ENCODE peak calls at places on chromosomes 1 and 21, in five cellular contexts. U is psoas muscle, L is endothelial cell, K is transverse colon, O is lower lobe of right lung. Y is an unnamed sample.

GRCh38 chr21:34986561-34987533 is 62.3 kb downstream of the RUNX1 start:
- DNase-seq in O (no peak), L (no peak), U (no peak), K (no peak), Y (no peak)

GRCh38 chr1:230804396-230804795 is 57.2 kb downstream of the CAPN9 start:
- DNase-seq in U (no peak), L (no peak), K (no peak), O (no peak), Y (no peak)

GRCh38 chr1:58397187-58397820 is 149.2 kb downstream of the OMA1 start:
- DNase-seq in U (no peak), O (no peak), K (no peak), L (no peak), Y (no peak)

GRCh38 chr1:93710949-93711591 is 29.4 kb upstream of the BCAR3 start:
- DNase-seq in L (no peak), U (no peak), O (no peak), K (no peak), Y (no peak)

GRCh38 chr1:42639116-42639515 is 19.1 kb upstream of the PPIH start:
- DNase-seq in U (no peak), O (no peak), K (no peak), L (no peak), Y (no peak)

GRCh38 chr1:208950206-208950605 is 633.3 kb upstream of the CAMK1G start:
- DNase-seq in K (no peak), U (no peak), L (no peak), O (no peak), Y (no peak)

GRCh38 chr1:43881415-43881814 is 52.2 kb upstream of the ARTN start:
- DNase-seq in U (no peak), L (no peak), K (no peak), O (no peak), Y (no peak)

GRCh38 chr1:24857528-24858133 is 72.4 kb downstream of the RUNX3 start:
- DNase-seq in L (no peak), O (no peak), U (no peak), K (no peak), Y (no peak)

GRCh38 chr1:42282867-42283583 is 52.0 kb downstream of the FOXJ3 start:
- DNase-seq in L (no peak), O (no peak), K (no peak), U (no peak), Y (no peak)

GRCh38 chr1:29196863-29197589 is 15.3 kb upstream of the SRSF4 start:
- DNase-seq in U (no peak), O (no peak), L (no peak), K (no peak), Y (no peak)

GRCh38 chr1:45490121-45490622 is 791 bp downstream of the TESK2 start:
- DNase-seq in U (no peak), O (no peak), L (peak; percentile 15), K (no peak), Y (no peak)

GRCh38 chr1:203287109-203287893 is 18.0 kb upstream of the BTG2 start:
- DNase-seq in K (peak; percentile 82), L (peak; percentile 46), U (peak; percentile 60), O (peak; percentile 79), Y (no peak)

GRCh38 chr1:225498539-225499135 is 70.8 kb upstream of the LBR start:
- DNase-seq in U (no peak), K (no peak), O (no peak), L (no peak), Y (no peak)

GRCh38 chr1:167503626-167504458 is 14.5 kb downstream of the CD247 start:
- DNase-seq in U (no peak), K (no peak), L (no peak), O (no peak), Y (no peak)

GRCh38 chr1:65148548-65149390 is 766 bp downstream of the AK4 start:
- DNase-seq in K (peak; percentile 46), L (peak; percentile 52), U (peak; percentile 42), O (peak; percentile 52), Y (peak; percentile 17)

GRCh38 chr1:34684246-34684645 is 70.6 kb upstream of the GJB5 start:
- DNase-seq in K (no peak), U (no peak), L (no peak), O (no peak), Y (no peak)

GRCh38 chr21:44286086-44286715 is 525 bp downstream of the AIRE start:
- DNase-seq in U (no peak), K (no peak), L (no peak), O (no peak), Y (no peak)

GRCh38 chr21:25370311-25370744 is 237.0 kb downstream of the MRPL39 start:
- DNase-seq in O (no peak), K (no peak), L (no peak), U (no peak), Y (no peak)

GRCh38 chr1:184945678-184946412 is 28.5 kb downstream of the NIBAN1 start:
- DNase-seq in L (no peak), K (no peak), O (no peak), U (no peak), Y (no peak)

GRCh38 chr21:36773111-36773510 is 74.2 kb downstream of the SIM2 start:
- DNase-seq in O (peak; percentile 72), K (peak; percentile 82), L (no peak), U (peak; percentile 88), Y (no peak)

GRCh38 chr1:71719330-71719729 is 563.0 kb downstream of the NEGR1 start:
- DNase-seq in L (no peak), U (no peak), K (no peak), O (no peak), Y (no peak)

GRCh38 chr1:71717186-71717585 is 565.2 kb downstream of the NEGR1 start:
- DNase-seq in U (no peak), L (no peak), K (no peak), O (no peak), Y (no peak)

DNA sequence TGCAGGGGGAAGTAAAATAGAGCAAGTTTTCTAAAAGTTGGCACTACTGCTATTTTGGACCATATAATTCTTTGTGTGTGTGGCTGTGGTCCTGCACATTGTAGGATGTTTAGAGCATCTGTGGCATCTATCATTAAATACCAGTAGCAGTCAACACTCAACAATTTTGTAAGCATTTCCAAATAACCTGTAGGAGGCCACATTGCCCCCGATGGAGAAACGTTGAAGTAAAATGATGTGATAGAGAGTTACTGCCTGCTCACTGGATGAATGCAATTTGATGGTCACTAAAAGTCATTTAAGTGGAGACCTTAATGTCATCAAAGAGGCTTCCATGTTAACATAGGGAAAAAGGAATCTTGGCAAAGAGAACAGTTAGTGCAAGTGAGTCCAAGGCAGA is 560.8 kb downstream of the NEGR1 start:
- DNase-seq in U (no peak), O (no peak), K (no peak), L (no peak), Y (no peak)
- TF ChIP-seq CTCF in U (no peak), O (no peak), K (no peak), L (no peak), Y (peak; percentile 12)

GRCh38 chr1:47432071-47433036 is 5.5 kb upstream of the FOXD2 start:
- DNase-seq in U (peak; percentile 69), K (peak; percentile 88), O (peak; percentile 68), L (peak; percentile 87), Y (peak; percentile 90)
- TF ChIP-seq CTCF in U (peak; percentile 57), K (peak; percentile 87), O (peak; percentile 71), L (peak; percentile 72), Y (peak; percentile 88)

GRCh38 chr1:155648207-155649147 is 38.5 kb downstream of the MSTO1 start:
- DNase-seq in O (no peak), L (peak; percentile 7), K (no peak), U (no peak), Y (no peak)
- TF ChIP-seq CTCF in O (peak; percentile 50), L (no peak), K (no peak), U (peak; percentile 15), Y (peak; percentile 51)

DNA sequence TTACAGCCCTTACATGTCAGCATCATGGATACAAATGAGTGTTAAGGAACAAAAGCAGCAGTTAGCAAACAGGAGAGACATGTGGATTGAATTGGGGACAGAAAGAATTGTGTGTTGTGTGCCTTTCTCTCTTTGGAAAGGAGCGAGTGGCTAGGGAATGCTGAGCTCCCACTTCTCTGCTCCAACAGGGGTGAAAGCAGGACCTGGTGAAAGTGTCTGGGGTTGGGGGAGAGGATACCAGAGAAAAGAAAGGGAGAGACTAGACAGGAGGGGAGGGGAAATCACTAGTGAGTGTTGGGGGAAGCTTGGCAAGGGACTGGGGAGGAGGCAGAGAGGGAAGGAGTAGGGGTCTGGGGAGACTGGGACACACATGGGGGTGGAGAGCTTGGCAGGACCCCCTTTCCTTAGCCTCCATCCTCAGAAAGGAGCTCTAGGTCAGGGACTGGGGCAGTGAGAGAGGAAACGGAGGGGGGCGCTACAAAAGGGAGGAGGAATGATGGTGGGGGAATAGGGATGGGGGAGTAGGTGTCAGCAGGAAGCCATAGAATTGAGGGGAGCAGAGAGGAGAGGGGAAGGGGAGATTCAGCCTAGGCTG is 2.2 kb downstream of the KIRREL1 start:
- DNase-seq in L (no peak), U (no peak), K (no peak), O (no peak), Y (no peak)
- TF ChIP-seq CTCF in L (no peak), U (no peak), K (no peak), O (no peak), Y (no peak)

GRCh38 chr1:85146972-85147359 is 53.9 kb downstream of the SYDE2 start:
- DNase-seq in U (no peak), K (no peak), L (no peak), O (no peak), Y (no peak)
- TF ChIP-seq CTCF in U (no peak), K (no peak), L (peak; percentile 35), O (no peak), Y (peak; percentile 53)

Y was measured in neural crest cell.